ENCODE peak calls at places on chromosomes 4 and X, in ten cellular contexts. One of them, this sample, is unnamed.

GRCh38 chr4:12933760-12934221 is 550.3 kb downstream of the RAB28 start:
- DNase-seq in stomach: no peak
- DNase-seq in A549: no peak
- DNase-seq in AG04450: no peak
- DNase-seq in PC-9: no peak
- DNase-seq in Panc1: no peak
- DNase-seq in hepatocyte: peak
- DNase-seq in AG04449: no peak
- DNase-seq in pancreas: no peak
- DNase-seq in Peyer's patch: no peak
- DNase-seq in this sample: no peak

GRCh38 chr4:115110191-115111166 is 2.9 kb downstream of the NDST4 start:
- DNase-seq in hepatocyte: peak
- DNase-seq in stomach: no peak
- DNase-seq in AG04450: no peak
- DNase-seq in Panc1: no peak
- DNase-seq in A549: no peak
- DNase-seq in pancreas: no peak
- DNase-seq in PC-9: no peak
- DNase-seq in Peyer's patch: no peak
- DNase-seq in AG04449: no peak
- DNase-seq in this sample: no peak

GRCh38 chrX:39445336-39445735 is 644.1 kb downstream of the MID1IP1 start:
- DNase-seq in stomach: peak
- DNase-seq in Panc1: no peak
- DNase-seq in hepatocyte: no peak
- DNase-seq in AG04450: no peak
- DNase-seq in A549: no peak
- DNase-seq in AG04449: no peak
- DNase-seq in PC-9: no peak
- DNase-seq in pancreas: no peak
- DNase-seq in Peyer's patch: no peak
- DNase-seq in this sample: no peak

GRCh38 chr4:4524364-4524763 is 17.5 kb downstream of the STX18 start:
- DNase-seq in hepatocyte: no peak
- DNase-seq in pancreas: no peak
- DNase-seq in AG04450: no peak
- DNase-seq in A549: no peak
- DNase-seq in Panc1: no peak
- DNase-seq in stomach: no peak
- DNase-seq in Peyer's patch: peak
- DNase-seq in PC-9: no peak
- DNase-seq in AG04449: no peak
- DNase-seq in this sample: no peak

GRCh38 chrX:31181377-31182038 is 109.7 kb upstream of the FTHL17 start:
- DNase-seq in stomach: no peak
- DNase-seq in pancreas: no peak
- DNase-seq in Peyer's patch: no peak
- DNase-seq in AG04449: no peak
- DNase-seq in Panc1: no peak
- DNase-seq in A549: no peak
- DNase-seq in AG04450: no peak
- DNase-seq in PC-9: no peak
- DNase-seq in hepatocyte: no peak
- DNase-seq in this sample: no peak

GRCh38 chr4:17063870-17064269 is 165.4 kb upstream of the LDB2 start:
- DNase-seq in hepatocyte: no peak
- DNase-seq in AG04450: peak
- DNase-seq in stomach: no peak
- DNase-seq in PC-9: no peak
- DNase-seq in AG04449: no peak
- DNase-seq in Peyer's patch: no peak
- DNase-seq in Panc1: no peak
- DNase-seq in pancreas: no peak
- DNase-seq in A549: no peak
- DNase-seq in this sample: no peak

GRCh38 chrX:38987135-38987780 is 186.0 kb downstream of the MID1IP1 start:
- DNase-seq in PC-9: no peak
- DNase-seq in AG04450: no peak
- DNase-seq in A549: no peak
- DNase-seq in pancreas: no peak
- DNase-seq in AG04449: no peak
- DNase-seq in Panc1: no peak
- DNase-seq in hepatocyte: no peak
- DNase-seq in stomach: no peak
- DNase-seq in Peyer's patch: no peak
- DNase-seq in this sample: no peak

GRCh38 chrX:119971184-119971583 is 27.6 kb upstream of the NKAP start:
- DNase-seq in AG04449: no peak
- DNase-seq in pancreas: no peak
- DNase-seq in PC-9: no peak
- DNase-seq in stomach: no peak
- DNase-seq in A549: no peak
- DNase-seq in Panc1: no peak
- DNase-seq in Peyer's patch: no peak
- DNase-seq in hepatocyte: no peak
- DNase-seq in AG04450: no peak
- DNase-seq in this sample: no peak

GRCh38 chr4:109826719-109827118 is 1.1 kb upstream of the RRH start:
- DNase-seq in hepatocyte: peak
- DNase-seq in pancreas: no peak
- DNase-seq in stomach: no peak
- DNase-seq in AG04450: no peak
- DNase-seq in Panc1: no peak
- DNase-seq in Peyer's patch: no peak
- DNase-seq in AG04449: no peak
- DNase-seq in A549: no peak
- DNase-seq in PC-9: no peak
- DNase-seq in this sample: no peak

GRCh38 chr4:189600598-189601435 is 339.9 kb upstream of the FRG1 start:
- DNase-seq in PC-9: no peak
- DNase-seq in hepatocyte: peak
- DNase-seq in AG04449: no peak
- DNase-seq in AG04450: no peak
- DNase-seq in pancreas: no peak
- DNase-seq in Peyer's patch: no peak
- DNase-seq in stomach: no peak
- DNase-seq in A549: no peak
- DNase-seq in Panc1: no peak
- DNase-seq in this sample: no peak

GRCh38 chrX:134512566-134512965 is 52.6 kb downstream of the HPRT1 start:
- DNase-seq in pancreas: no peak
- DNase-seq in Peyer's patch: no peak
- DNase-seq in hepatocyte: peak
- DNase-seq in AG04450: peak
- DNase-seq in Panc1: no peak
- DNase-seq in AG04449: no peak
- DNase-seq in stomach: no peak
- DNase-seq in A549: peak
- DNase-seq in PC-9: peak
- DNase-seq in this sample: no peak

GRCh38 chr4:13704020-13704419 is 76.5 kb upstream of the BOD1L1 start:
- DNase-seq in AG04450: no peak
- DNase-seq in AG04449: no peak
- DNase-seq in PC-9: no peak
- DNase-seq in Panc1: no peak
- DNase-seq in A549: no peak
- DNase-seq in hepatocyte: peak
- DNase-seq in stomach: no peak
- DNase-seq in Peyer's patch: no peak
- DNase-seq in pancreas: no peak
- DNase-seq in this sample: no peak

GRCh38 chrX:40085714-40086113 is 12.0 kb downstream of the BCOR start:
- DNase-seq in stomach: no peak
- DNase-seq in A549: no peak
- DNase-seq in Peyer's patch: no peak
- DNase-seq in AG04450: no peak
- DNase-seq in Panc1: no peak
- DNase-seq in PC-9: peak
- DNase-seq in AG04449: no peak
- DNase-seq in pancreas: peak
- DNase-seq in hepatocyte: no peak
- DNase-seq in this sample: no peak

GRCh38 chr4:28211714-28212470 is 1351.3 kb downstream of the STIM2 start:
- DNase-seq in Panc1: no peak
- DNase-seq in AG04450: no peak
- DNase-seq in hepatocyte: no peak
- DNase-seq in pancreas: no peak
- DNase-seq in PC-9: peak
- DNase-seq in stomach: no peak
- DNase-seq in AG04449: no peak
- DNase-seq in A549: no peak
- DNase-seq in Peyer's patch: no peak
- DNase-seq in this sample: no peak

GRCh38 chr4:16524911-16525574 is 298.8 kb upstream of the TAPT1 start:
- DNase-seq in Panc1: no peak
- DNase-seq in hepatocyte: peak
- DNase-seq in Peyer's patch: no peak
- DNase-seq in AG04449: no peak
- DNase-seq in A549: no peak
- DNase-seq in AG04450: peak
- DNase-seq in pancreas: no peak
- DNase-seq in PC-9: no peak
- DNase-seq in stomach: no peak
- DNase-seq in this sample: no peak

GRCh38 chr4:82569727-82570126 is 7.9 kb upstream of the TMEM150C start:
- DNase-seq in pancreas: no peak
- DNase-seq in hepatocyte: no peak
- DNase-seq in Peyer's patch: no peak
- DNase-seq in AG04450: no peak
- DNase-seq in AG04449: no peak
- DNase-seq in Panc1: no peak
- DNase-seq in stomach: no peak
- DNase-seq in A549: no peak
- DNase-seq in PC-9: no peak
- DNase-seq in this sample: no peak

GRCh38 chr4:8341691-8342090 is 72.1 kb downstream of the HTRA3 start:
- DNase-seq in AG04450: no peak
- DNase-seq in pancreas: no peak
- DNase-seq in AG04449: no peak
- DNase-seq in A549: no peak
- DNase-seq in Panc1: no peak
- DNase-seq in stomach: peak
- DNase-seq in hepatocyte: no peak
- DNase-seq in Peyer's patch: no peak
- DNase-seq in PC-9: no peak
- DNase-seq in this sample: peak

GRCh38 chr4:76850010-76850441 is 47.9 kb downstream of the SOWAHB start:
- DNase-seq in PC-9: peak
- DNase-seq in AG04449: peak
- DNase-seq in hepatocyte: peak
- DNase-seq in Panc1: no peak
- DNase-seq in A549: no peak
- DNase-seq in AG04450: peak
- DNase-seq in pancreas: peak
- DNase-seq in stomach: no peak
- DNase-seq in Peyer's patch: no peak
- DNase-seq in this sample: no peak

GRCh38 chr4:107666134-107666533 is 53.9 kb downstream of the PAPSS1 start:
- DNase-seq in AG04449: no peak
- DNase-seq in Peyer's patch: no peak
- DNase-seq in A549: no peak
- DNase-seq in PC-9: no peak
- DNase-seq in Panc1: no peak
- DNase-seq in AG04450: peak
- DNase-seq in stomach: no peak
- DNase-seq in hepatocyte: peak
- DNase-seq in pancreas: no peak
- DNase-seq in this sample: no peak

GRCh38 chrX:155983326-155983725 is 14.2 kb upstream of the IL9R start:
- DNase-seq in hepatocyte: no peak
- DNase-seq in Panc1: no peak
- DNase-seq in Peyer's patch: no peak
- DNase-seq in A549: no peak
- DNase-seq in stomach: no peak
- DNase-seq in pancreas: no peak
- DNase-seq in AG04449: no peak
- DNase-seq in AG04450: no peak
- DNase-seq in PC-9: no peak
- DNase-seq in this sample: no peak

GRCh38 chrX:48927736-48928382 is 9.0 kb upstream of the PIM2 start:
- DNase-seq in Panc1: no peak
- DNase-seq in AG04450: no peak
- DNase-seq in stomach: no peak
- DNase-seq in hepatocyte: no peak
- DNase-seq in PC-9: no peak
- DNase-seq in A549: no peak
- DNase-seq in pancreas: no peak
- DNase-seq in Peyer's patch: no peak
- DNase-seq in AG04449: no peak
- DNase-seq in this sample: no peak

GRCh38 chr4:18536420-18536819 is 514.9 kb upstream of the LCORL start:
- DNase-seq in PC-9: no peak
- DNase-seq in hepatocyte: no peak
- DNase-seq in Panc1: no peak
- DNase-seq in AG04449: no peak
- DNase-seq in A549: no peak
- DNase-seq in AG04450: no peak
- DNase-seq in pancreas: no peak
- DNase-seq in Peyer's patch: no peak
- DNase-seq in stomach: no peak
- DNase-seq in this sample: no peak
- TF ChIP-seq CTCF in PC-9: no peak
- TF ChIP-seq CTCF in hepatocyte: no peak
- TF ChIP-seq CTCF in Panc1: no peak
- TF ChIP-seq CTCF in AG04449: no peak
- TF ChIP-seq CTCF in A549: no peak
- TF ChIP-seq CTCF in AG04450: no peak
- TF ChIP-seq CTCF in pancreas: no peak
- TF ChIP-seq CTCF in Peyer's patch: no peak
- TF ChIP-seq CTCF in stomach: no peak
- TF ChIP-seq CTCF in this sample: no peak

GRCh38 chr4:26030780-26031179 is 116.8 kb downstream of the SMIM20 start:
- DNase-seq in stomach: no peak
- DNase-seq in Panc1: no peak
- DNase-seq in PC-9: no peak
- DNase-seq in hepatocyte: no peak
- DNase-seq in A549: no peak
- DNase-seq in pancreas: no peak
- DNase-seq in AG04450: no peak
- DNase-seq in AG04449: no peak
- DNase-seq in Peyer's patch: no peak
- DNase-seq in this sample: peak
- H3K4me3 ChIP-seq in stomach: no peak
- H3K4me3 ChIP-seq in Panc1: no peak
- H3K4me3 ChIP-seq in PC-9: no peak
- H3K4me3 ChIP-seq in hepatocyte: no peak
- H3K4me3 ChIP-seq in A549: no peak
- H3K4me3 ChIP-seq in pancreas: no peak
- H3K4me3 ChIP-seq in AG04450: no peak
- H3K4me3 ChIP-seq in AG04449: no peak
- H3K4me3 ChIP-seq in Peyer's patch: no peak
- H3K4me3 ChIP-seq in this sample: no peak

GRCh38 chrX:26918633-26919032 is 544.5 kb downstream of the PPP4R3C start:
- DNase-seq in AG04450: no peak
- DNase-seq in pancreas: no peak
- DNase-seq in AG04449: no peak
- DNase-seq in PC-9: no peak
- DNase-seq in Panc1: no peak
- DNase-seq in stomach: no peak
- DNase-seq in A549: no peak
- DNase-seq in hepatocyte: peak
- DNase-seq in Peyer's patch: no peak
- DNase-seq in this sample: no peak
- TF ChIP-seq CTCF in AG04450: no peak
- TF ChIP-seq CTCF in pancreas: peak
- TF ChIP-seq CTCF in AG04449: no peak
- TF ChIP-seq CTCF in PC-9: peak
- TF ChIP-seq CTCF in Panc1: peak
- TF ChIP-seq CTCF in stomach: no peak
- TF ChIP-seq CTCF in A549: no peak
- TF ChIP-seq CTCF in hepatocyte: peak
- TF ChIP-seq CTCF in Peyer's patch: no peak
- TF ChIP-seq CTCF in this sample: no peak

GRCh38 chrX:19195243-19195610 is 73.0 kb upstream of the ADGRG2 start:
- DNase-seq in AG04450: no peak
- DNase-seq in pancreas: no peak
- DNase-seq in Peyer's patch: no peak
- DNase-seq in stomach: no peak
- DNase-seq in Panc1: no peak
- DNase-seq in A549: no peak
- DNase-seq in hepatocyte: peak
- DNase-seq in AG04449: no peak
- DNase-seq in PC-9: no peak
- DNase-seq in this sample: no peak
- H3K4me3 ChIP-seq in AG04450: no peak
- H3K4me3 ChIP-seq in pancreas: no peak
- H3K4me3 ChIP-seq in Peyer's patch: no peak
- H3K4me3 ChIP-seq in stomach: no peak
- H3K4me3 ChIP-seq in Panc1: no peak
- H3K4me3 ChIP-seq in A549: no peak
- H3K4me3 ChIP-seq in hepatocyte: no peak
- H3K4me3 ChIP-seq in AG04449: no peak
- H3K4me3 ChIP-seq in PC-9: no peak
- H3K4me3 ChIP-seq in this sample: no peak